ENCODE peak calls at places on chromosome 15, in nine cellular contexts. V is mesendoderm, U is tibial artery, N is tibial nerve, Z is neural progenitor cell, L is neuronal stem cell, M is PC-3, F is endothelial cell of umbilical vein, B is SK-N-SH. R is an unnamed sample.

GRCh38 chr15:60910202-60910601 is 318.9 kb downstream of the RORA start:
- DNase-seq in V (no peak), U (no peak), N (no peak), Z (no peak), L (no peak), M (no peak), F (no peak), B (no peak), R (no peak)

GRCh38 chr15:62976301-62976842 is 66.2 kb upstream of the TPM1 start:
- DNase-seq in V (peak; percentile 37), U (no peak), N (no peak), Z (no peak), L (no peak), M (no peak), F (no peak), B (no peak), R (no peak)

GRCh38 chr15:27092404-27092803 is 121.4 kb downstream of the GABRG3 start:
- DNase-seq in V (no peak), U (no peak), N (no peak), Z (no peak), L (no peak), M (no peak), F (no peak), B (no peak), R (no peak)

GRCh38 chr15:37941779-37942178 is 7.3 kb downstream of the TMCO5A start:
- DNase-seq in V (no peak), U (no peak), N (no peak), Z (no peak), L (no peak), M (no peak), F (no peak), B (no peak), R (no peak)

GRCh38 chr15:48449734-48450133 is 118.5 kb downstream of the DUT start:
- DNase-seq in V (no peak), U (no peak), N (no peak), Z (no peak), L (no peak), M (no peak), F (no peak), B (no peak), R (no peak)

GRCh38 chr15:82176528-82176927 is 86.0 kb downstream of the EFL1 start:
- DNase-seq in V (no peak), U (no peak), N (no peak), Z (no peak), L (no peak), M (no peak), F (no peak), B (no peak), R (no peak)

GRCh38 chr15:90414408-90415028 is 26.5 kb downstream of the IQGAP1 start:
- DNase-seq in V (peak; percentile 68), U (no peak), N (no peak), Z (no peak), L (no peak), M (peak; percentile 78), F (no peak), B (no peak), R (no peak)

GRCh38 chr15:100454148-100454547 is 74.6 kb downstream of the CERS3 start:
- DNase-seq in V (no peak), U (no peak), N (no peak), Z (no peak), L (no peak), M (no peak), F (no peak), B (no peak), R (no peak)

GRCh38 chr15:48975713-48976419 is 12.1 kb upstream of the SHC4 start:
- DNase-seq in V (peak; percentile 92), U (peak; percentile 86), N (peak; percentile 65), Z (peak; percentile 95), L (peak; percentile 84), M (peak; percentile 84), F (peak; percentile 79), B (peak; percentile 93), R (peak; percentile 6)

GRCh38 chr15:60255390-60255789 is 142.4 kb downstream of the ANXA2 start:
- DNase-seq in V (no peak), U (no peak), N (no peak), Z (no peak), L (no peak), M (peak; percentile 89), F (peak; percentile 52), B (no peak), R (peak; percentile 93)

GRCh38 chr15:58632789-58633188 is 116.7 kb downstream of the ADAM10 start:
- DNase-seq in V (no peak), U (no peak), N (no peak), Z (no peak), L (no peak), M (no peak), F (no peak), B (no peak), R (no peak)
- H3K27ac ChIP-seq in V (no peak overlapping the region), U (no peak overlapping the region), N (peak overlapping the region; percentile 86), Z (no peak overlapping the region), L (no peak overlapping the region), M (no peak overlapping the region), F (no peak overlapping the region), B (no peak overlapping the region), R (no peak overlapping the region)

GRCh38 chr15:99451484-99451883 is 114.3 kb upstream of the MEF2A start:
- DNase-seq in V (no peak), U (no peak), N (no peak), Z (no peak), L (no peak), M (no peak), F (no peak), B (no peak), R (no peak)

GRCh38 chr15:99452728-99453643 is 112.8 kb upstream of the MEF2A start:
- DNase-seq in V (no peak), U (peak; percentile 94), N (peak; percentile 60), Z (no peak), L (no peak), M (no peak), F (peak; percentile 67), B (peak; percentile 26), R (no peak)

GRCh38 chr15:99450896-99451358 is 114.9 kb upstream of the MEF2A start:
- DNase-seq in V (no peak), U (peak; percentile 78), N (peak; percentile 41), Z (peak; percentile 40), L (no peak), M (no peak), F (peak; percentile 75), B (no peak), R (no peak)

GRCh38 chr15:99453646-99454045 is 112.1 kb upstream of the MEF2A start:
- DNase-seq in V (no peak), U (peak; percentile 58), N (no peak), Z (no peak), L (no peak), M (no peak), F (no peak), B (no peak), R (no peak)

GRCh38 chr15:99452010-99452409 is 113.8 kb upstream of the MEF2A start:
- DNase-seq in V (no peak), U (no peak), N (no peak), Z (no peak), L (no peak), M (no peak), F (no peak), B (no peak), R (no peak)
- H3K27ac ChIP-seq in V (no peak overlapping the region), U (peak overlapping the region; percentile 92), N (peak overlapping the region; percentile 90), Z (no peak overlapping the region), L (no peak overlapping the region), M (no peak overlapping the region), F (peak overlapping the region; percentile 97), B (no peak overlapping the region), R (no peak overlapping the region)

GRCh38 chr15:85329561-85330421 is 50.6 kb upstream of the AKAP13 start:
- DNase-seq in V (no peak), U (no peak), N (no peak), Z (no peak), L (no peak), M (no peak), F (no peak), B (peak; percentile 48), R (no peak)
- H3K27ac ChIP-seq in V (no peak overlapping the region), U (peak overlapping the region; percentile 75), N (peak overlapping the region; percentile 88), Z (no peak overlapping the region), L (no peak overlapping the region), M (no peak overlapping the region), F (no peak overlapping the region), B (no peak overlapping the region), R (no peak overlapping the region)

DNA sequence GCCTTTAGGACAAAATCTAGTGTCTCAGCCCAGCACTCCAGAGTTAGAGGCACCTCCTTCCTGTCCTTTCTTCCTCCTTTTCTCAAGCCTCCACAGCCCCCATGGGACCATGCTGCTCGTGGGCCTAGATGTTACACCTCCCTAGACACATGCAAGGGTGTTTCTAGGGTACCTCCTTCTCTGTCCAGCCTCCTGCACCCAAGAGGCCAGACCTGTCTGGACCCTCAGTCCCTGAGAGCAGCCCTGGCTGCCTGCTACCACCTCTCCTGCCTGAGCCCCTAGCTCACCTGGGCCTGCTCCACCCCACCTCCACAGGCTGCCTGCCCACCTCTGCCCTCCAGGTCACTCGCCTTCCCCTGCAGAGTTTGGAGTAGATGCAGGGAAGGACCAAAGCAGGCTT is 5.2 kb downstream of the LOXL1 start:
- DNase-seq in V (no peak), U (peak; percentile 63), N (no peak), Z (no peak), L (no peak), M (no peak), F (no peak), B (no peak), R (no peak)
- H3K27ac ChIP-seq in V (no peak overlapping the region), U (peak overlapping the region; percentile 98), N (no peak overlapping the region), Z (no peak overlapping the region), L (no peak overlapping the region), M (peak overlapping the region; percentile 15), F (no peak overlapping the region), B (peak overlapping the region; percentile 98), R (no peak overlapping the region)

GRCh38 chr15:57079907-57080750 is 161.7 kb downstream of the TCF12 start:
- DNase-seq in V (peak; percentile 65), U (no peak), N (no peak), Z (peak; percentile 71), L (no peak), M (no peak), F (no peak), B (no peak), R (no peak)

GRCh38 chr15:57085267-57085666 is 166.8 kb downstream of the TCF12 start:
- DNase-seq in V (no peak), U (no peak), N (no peak), Z (no peak), L (no peak), M (peak; percentile 18), F (peak; percentile 43), B (no peak), R (no peak)

GRCh38 chr15:57084178-57084577 is 165.7 kb downstream of the TCF12 start:
- DNase-seq in V (no peak), U (no peak), N (no peak), Z (no peak), L (no peak), M (no peak), F (no peak), B (no peak), R (no peak)

DNA sequence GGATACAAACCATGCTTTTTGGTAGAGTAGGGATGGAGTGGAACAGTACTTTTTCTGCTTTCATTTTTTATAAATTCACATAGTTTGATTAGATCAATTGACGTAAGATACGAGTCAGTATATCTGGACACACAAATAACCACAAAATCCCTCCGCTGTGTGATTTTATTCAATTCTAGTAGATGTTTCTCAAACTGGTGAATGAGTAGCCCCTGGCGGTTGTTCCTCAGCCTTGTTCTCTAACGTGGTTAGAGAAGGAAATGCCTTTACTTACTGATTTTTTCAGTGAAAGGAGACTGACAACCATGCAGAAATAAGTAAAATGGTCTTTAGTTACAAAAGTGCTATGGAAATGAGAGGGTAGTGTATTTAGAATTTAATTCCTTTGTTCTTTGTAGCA is 161.0 kb downstream of the TCF12 start:
- DNase-seq in V (no peak), U (no peak), N (no peak), Z (peak; percentile 21), L (no peak), M (no peak), F (peak; percentile 35), B (no peak), R (no peak)
- H3K27ac ChIP-seq in V (no peak overlapping the region), U (no peak overlapping the region), N (no peak overlapping the region), Z (peak overlapping the region; percentile 57), L (no peak overlapping the region), M (no peak overlapping the region), F (no peak overlapping the region), B (no peak overlapping the region), R (no peak overlapping the region)